ENCODE peak calls at places on chromosomes 5 and 9, in seven cellular contexts. O, K, G, U, C, B and Z are unnamed samples.

GRCh38 chr9:69885931-69886330 is 65.3 kb downstream of the CFAP95 start:
- DNase-seq in U (no peak), C (no peak), O (no peak), G (no peak), K (no peak), B (no peak), Z (no peak)

GRCh38 chr5:44714871-44715580 is 93.7 kb upstream of the MRPS30 start:
- DNase-seq in U (no peak), C (no peak), K (no peak), O (no peak), G (no peak), B (no peak), Z (no peak)

GRCh38 chr5:150295741-150296486 is 6.3 kb upstream of the CAMK2A start:
- DNase-seq in K (no peak), O (no peak), B (peak), U (no peak), C (no peak), G (no peak), Z (no peak)

GRCh38 chr5:72453260-72453775 is 53.9 kb downstream of the ZNF366 start:
- DNase-seq in K (no peak), B (no peak), O (no peak), U (no peak), G (no peak), C (no peak), Z (no peak)

GRCh38 chr5:2579126-2579525 is 172.4 kb downstream of the IRX2 start:
- DNase-seq in K (no peak), G (no peak), C (no peak), O (no peak), U (no peak), B (no peak), Z (no peak)

GRCh38 chr5:146399446-146399845 is 47.7 kb upstream of the TCERG1 start:
- DNase-seq in C (no peak), K (no peak), B (no peak), G (no peak), U (no peak), O (no peak), Z (no peak)

GRCh38 chr5:160506006-160507004 is 84.7 kb downstream of the PTTG1 start:
- DNase-seq in B (no peak), C (peak), U (no peak), O (peak), G (peak), K (no peak), Z (no peak)

GRCh38 chr5:114265661-114266060 is 96.2 kb upstream of the KCNN2 start:
- DNase-seq in U (no peak), K (no peak), O (no peak), C (no peak), G (no peak), B (no peak), Z (no peak)

GRCh38 chr9:14058078-14058688 is 255.8 kb downstream of the NFIB start:
- DNase-seq in K (no peak), O (no peak), G (no peak), C (no peak), U (no peak), B (no peak), Z (no peak)

GRCh38 chr9:126463426-126463825 is 136.8 kb downstream of the MVB12B start:
- DNase-seq in C (no peak), G (no peak), K (no peak), O (no peak), B (no peak), U (no peak), Z (no peak)
- TF ChIP-seq CTCF in C (no peak), G (no peak), K (no peak), O (no peak), B (no peak), U (no peak), Z (no peak)

DNA sequence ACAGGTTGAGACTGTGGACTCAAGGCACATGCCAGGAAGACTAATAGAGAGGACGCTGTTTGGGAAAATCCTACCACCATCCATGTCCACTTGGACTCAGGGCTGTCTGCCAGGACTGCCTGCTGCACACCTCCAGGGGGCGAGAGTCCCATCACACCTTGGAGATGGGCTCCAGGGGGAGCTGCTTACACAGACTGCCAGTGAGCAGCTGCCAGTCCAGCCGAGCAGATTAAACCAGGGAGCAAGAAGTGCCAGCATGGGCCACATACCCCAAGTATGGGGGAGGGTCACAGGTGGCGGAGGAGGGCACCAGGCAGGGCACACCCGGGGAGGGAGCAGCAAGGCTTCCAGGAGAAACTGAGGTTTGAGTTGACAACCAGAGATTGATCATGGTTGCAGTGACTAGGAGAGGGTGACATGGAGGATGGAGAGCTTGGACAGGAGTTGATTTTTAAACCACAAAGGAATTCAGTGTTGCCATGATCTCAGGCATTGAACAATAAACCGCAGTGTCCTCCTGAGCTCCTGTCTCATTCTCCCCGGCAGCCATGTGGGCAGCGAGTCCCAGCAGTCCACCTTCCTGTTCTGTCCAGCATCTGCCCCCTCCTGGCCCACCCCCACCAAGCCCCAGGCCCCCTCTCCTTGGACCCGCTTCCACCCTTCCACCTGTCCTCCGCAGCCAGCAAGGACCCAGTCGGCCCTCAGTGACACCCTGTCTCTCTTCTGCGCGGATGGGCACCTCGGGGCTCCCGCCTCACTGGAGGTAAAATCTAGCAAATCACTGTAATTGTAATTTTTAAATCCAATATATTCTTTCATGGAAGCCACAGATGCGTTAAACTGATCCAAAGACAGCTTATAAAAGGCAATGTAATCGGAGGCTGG is 3.1 kb upstream of the VAV2 start:
- DNase-seq in C (no peak), B (no peak), K (no peak), G (no peak), U (no peak), O (no peak), Z (no peak)
- TF ChIP-seq CTCF in C (no peak), B (peak), K (no peak), G (peak), U (peak), O (peak), Z (no peak)

DNA sequence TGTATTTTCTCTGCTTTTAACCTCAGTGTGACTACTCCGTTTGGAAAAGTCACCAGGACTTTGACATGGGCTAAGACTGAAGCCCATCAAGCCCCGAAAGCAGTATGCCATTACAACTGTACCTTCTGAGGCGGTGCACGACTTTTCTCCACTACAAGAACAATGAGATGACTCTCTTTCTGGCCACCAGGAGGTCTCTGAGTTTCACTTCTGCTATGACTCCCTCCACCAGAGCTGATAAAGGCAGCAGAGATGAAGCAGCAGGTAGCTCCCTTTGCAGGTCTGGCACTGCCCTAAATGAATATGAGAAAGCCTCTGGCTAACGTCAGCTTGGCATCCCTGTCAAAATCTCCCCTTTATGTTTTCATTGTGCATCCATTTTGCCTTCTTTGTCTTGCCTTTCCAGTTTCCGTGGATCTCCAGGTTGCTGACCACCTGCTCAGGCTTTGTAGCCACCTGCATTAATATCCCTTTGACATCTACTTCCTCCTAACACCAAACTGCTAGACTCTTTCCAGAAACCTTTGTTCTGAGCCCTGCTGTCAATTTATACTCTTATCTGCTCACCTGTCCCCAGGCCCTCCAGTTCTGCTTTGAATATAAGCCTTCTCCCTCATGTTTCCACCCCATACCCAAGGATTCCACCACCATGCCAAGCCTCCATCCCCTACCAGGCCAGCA is 221.7 kb downstream of the ZNF608 start:
- DNase-seq in C (no peak), O (no peak), U (no peak), B (no peak), K (no peak), G (no peak), Z (no peak)
- TF ChIP-seq CTCF in C (no peak), O (no peak), U (no peak), B (no peak), K (no peak), G (no peak), Z (no peak)

DNA sequence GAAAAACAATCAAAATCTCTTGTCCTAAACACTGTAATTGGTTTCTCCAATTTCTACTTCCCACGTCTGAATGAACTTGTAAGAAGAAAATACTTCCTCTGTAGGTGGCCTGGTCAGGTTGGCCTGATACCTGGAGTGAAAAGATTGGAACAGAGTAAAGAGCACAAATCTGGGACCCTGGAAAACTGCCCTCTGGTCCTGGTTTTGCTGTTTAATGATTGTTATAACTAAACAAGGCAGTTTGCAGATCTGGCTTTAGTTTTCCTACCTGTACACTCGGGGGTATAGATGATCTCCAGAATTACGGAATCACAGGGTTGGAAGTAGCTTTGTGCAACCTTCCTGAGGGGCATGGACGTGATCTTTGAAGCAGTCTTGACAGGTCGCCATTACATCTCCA is 67.6 kb downstream of the ZSWIM6 start:
- DNase-seq in B (no peak), O (no peak), C (no peak), K (no peak), U (no peak), G (no peak), Z (no peak)
- TF ChIP-seq CTCF in B (no peak), O (no peak), C (no peak), K (no peak), U (no peak), G (no peak), Z (no peak)

DNA sequence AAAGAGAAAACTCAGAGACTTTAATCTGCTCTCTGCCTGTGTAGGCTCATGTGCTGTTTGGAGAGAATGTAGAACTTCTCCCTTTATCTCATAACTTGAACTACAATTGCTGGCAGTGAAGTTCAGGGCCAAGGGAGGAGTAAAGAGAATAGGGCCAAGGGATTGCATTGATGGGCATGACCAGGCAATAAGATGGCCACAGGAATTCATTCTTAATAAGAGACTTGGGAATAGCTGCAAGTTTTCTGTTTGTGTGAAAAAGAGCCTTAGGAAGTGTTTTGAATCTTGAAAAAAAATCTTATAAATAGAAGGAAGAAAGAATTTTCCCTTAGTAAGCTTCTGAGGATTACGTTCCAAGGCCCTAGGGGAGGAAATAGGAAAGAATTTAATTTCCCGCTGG is 67.0 kb upstream of the CXCL14 start:
- DNase-seq in U (no peak), C (no peak), O (no peak), K (no peak), B (no peak), G (no peak), Z (no peak)
- TF ChIP-seq CTCF in U (no peak), C (no peak), O (no peak), K (no peak), B (no peak), G (no peak), Z (no peak)

GRCh38 chr5:140571105-140571504 is 6.5 kb downstream of the SLC35A4 start:
- DNase-seq in G (no peak), K (no peak), O (no peak), B (no peak), C (no peak), U (no peak), Z (no peak)

GRCh38 chr5:140573683-140574082 is 9.1 kb downstream of the SLC35A4 start:
- DNase-seq in G (no peak), O (no peak), B (no peak), C (no peak), K (no peak), U (no peak), Z (no peak)

GRCh38 chr5:140576776-140577201 is 12.2 kb downstream of the SLC35A4 start:
- DNase-seq in B (no peak), G (no peak), C (no peak), O (no peak), K (no peak), U (no peak), Z (no peak)

GRCh38 chr5:140574165-140574564 is 9.5 kb downstream of the SLC35A4 start:
- DNase-seq in K (no peak), U (no peak), B (no peak), O (peak), G (no peak), C (no peak), Z (no peak)

DNA sequence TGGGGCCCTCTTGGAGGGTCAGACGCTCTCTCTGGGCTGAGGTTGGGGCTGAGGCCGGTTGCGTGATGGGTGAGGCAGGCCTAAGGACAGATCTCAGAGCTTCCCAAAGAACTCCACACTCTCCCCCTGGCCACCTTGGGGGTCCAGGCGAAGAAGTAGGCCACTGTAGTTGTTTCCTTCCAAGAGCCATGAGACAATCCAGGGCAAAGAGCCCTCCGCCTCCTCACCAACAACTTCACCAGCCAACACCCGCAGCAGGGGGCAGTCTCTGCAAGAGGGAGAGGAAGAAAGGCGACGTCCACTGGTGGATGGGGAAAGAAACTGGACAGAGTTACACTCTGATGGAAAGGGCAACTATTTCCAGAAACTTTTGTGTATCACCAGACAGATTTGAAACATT is 10.7 kb downstream of the SLC35A4 start:
- DNase-seq in B (no peak), C (no peak), U (peak), K (peak), G (peak), O (peak), Z (no peak)
- TF ChIP-seq CTCF in B (peak), C (no peak), U (peak), K (peak), G (peak), O (peak), Z (peak)

GRCh38 chr9:32350682-32351081 is 33.8 kb upstream of the ACO1 start:
- DNase-seq in C (peak), U (no peak), G (peak), O (peak), K (no peak), B (no peak), Z (no peak)
- TF ChIP-seq CTCF in C (peak), U (no peak), G (peak), O (peak), K (peak), B (no peak), Z (peak)

DNA sequence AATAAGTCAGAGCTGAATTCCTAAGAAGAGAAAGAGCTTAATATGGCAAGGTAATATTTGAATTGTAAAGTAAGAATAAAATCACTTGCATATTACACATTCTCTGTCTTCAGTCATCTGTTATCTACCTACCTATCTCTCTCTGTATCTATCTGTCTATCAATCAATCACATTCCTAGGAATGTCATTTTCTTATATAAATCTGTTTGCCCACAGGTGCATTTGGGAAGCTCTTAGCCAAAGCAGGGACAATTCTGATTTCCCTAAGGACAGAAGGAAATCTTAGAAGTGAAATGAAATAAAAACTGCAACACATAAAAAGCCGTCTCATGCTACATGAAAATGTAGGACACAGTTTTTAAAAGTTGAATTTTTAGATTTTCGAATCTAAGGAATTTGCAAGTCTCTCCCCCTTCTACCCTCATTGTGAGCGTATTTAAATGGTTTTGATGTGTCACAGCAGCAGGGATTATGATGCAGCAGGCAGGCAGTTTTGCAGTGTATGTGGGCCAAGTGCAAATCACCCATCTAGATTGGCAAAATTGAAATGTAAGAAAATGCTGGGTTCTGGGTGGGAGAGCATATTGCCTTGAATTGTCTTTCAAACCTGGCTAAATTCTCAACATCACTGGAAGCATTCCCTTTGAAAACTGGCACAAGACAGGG is 155.7 kb downstream of the ACER2 start:
- DNase-seq in B (no peak), K (no peak), O (no peak), G (no peak), U (no peak), C (no peak), Z (no peak)
- TF ChIP-seq CTCF in B (no peak), K (no peak), O (no peak), G (no peak), U (no peak), C (no peak), Z (no peak)

DNA sequence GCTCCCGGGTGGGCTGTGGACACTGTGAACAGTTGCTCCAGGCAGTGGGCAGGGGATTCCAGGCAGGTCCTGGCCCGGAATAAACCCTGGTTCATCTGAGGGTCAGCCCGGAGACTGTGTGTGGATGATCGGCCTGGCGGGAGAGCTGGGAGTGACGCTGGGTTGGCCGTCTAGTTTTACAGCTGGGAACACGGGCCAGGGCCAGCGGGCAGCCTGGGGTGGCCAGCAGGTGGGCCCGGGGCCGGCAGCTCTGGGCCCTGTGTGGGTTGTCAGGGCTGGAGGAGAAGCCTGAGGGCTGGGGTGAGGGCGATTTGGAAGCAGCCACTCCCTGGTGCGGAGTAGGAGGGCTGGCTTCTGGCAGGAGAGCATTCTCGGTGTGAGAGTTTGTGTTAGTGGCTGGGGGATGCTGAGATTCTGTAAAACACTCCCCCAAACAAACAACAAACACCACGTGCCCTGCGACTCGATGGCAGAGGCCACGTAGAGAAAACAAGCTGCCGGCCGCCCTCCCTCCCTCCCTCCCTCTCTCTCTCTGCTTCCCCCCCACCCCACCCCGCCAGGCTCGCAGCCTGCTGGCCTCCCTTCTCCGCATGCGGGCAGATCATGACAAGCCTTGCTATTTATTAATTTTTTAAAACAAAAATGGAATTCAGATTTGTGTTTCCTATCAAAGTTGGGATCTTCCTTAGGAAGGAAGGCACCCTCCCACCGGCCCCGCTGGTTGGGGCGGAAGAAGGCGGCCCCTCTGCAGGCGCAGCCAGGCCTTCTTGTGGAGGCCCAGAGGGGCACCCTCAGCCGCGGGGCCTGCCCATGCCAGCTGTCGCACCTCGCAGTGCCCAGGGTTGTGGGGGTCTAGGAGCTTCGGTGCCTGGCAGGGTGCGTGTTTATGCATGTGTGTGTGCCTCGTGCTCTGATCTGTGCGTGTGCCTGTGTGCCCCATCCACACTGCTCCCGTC is 49.5 kb downstream of the RXRA start:
- DNase-seq in K (peak), B (no peak), C (peak), G (peak), U (no peak), O (no peak), Z (no peak)
- TF ChIP-seq CTCF in K (peak), B (no peak), C (no peak), G (no peak), U (no peak), O (no peak), Z (peak)